ENCODE peak calls at places on chromosomes 2 and 18, in seven cellular contexts. B, F, N, I, K, V and U are unnamed samples.

GRCh38 chr2:189178726-189179606 is 595 bp downstream of the COL5A2 start:
- DNase-seq in B (no peak), F (peak), N (no peak), I (no peak), K (no peak), V (no peak), U (no peak)

GRCh38 chr2:8193686-8194615 is 487.9 kb upstream of the ID2 start:
- DNase-seq in B (no peak), F (no peak), N (no peak), I (no peak), K (no peak), V (peak), U (no peak)

GRCh38 chr18:58793361-58793760 is 71.3 kb upstream of the ZNF532 start:
- DNase-seq in B (no peak), F (peak), N (peak), I (no peak), K (no peak), V (no peak), U (no peak)

GRCh38 chr2:40734797-40735196 is 282.9 kb upstream of the SLC8A1 start:
- DNase-seq in B (no peak), F (peak), N (no peak), I (no peak), K (no peak), V (no peak), U (no peak)

GRCh38 chr2:146363731-146364130 is 1481.1 kb upstream of the ACVR2A start:
- DNase-seq in B (no peak), F (peak), N (no peak), I (no peak), K (no peak), V (no peak), U (no peak)

GRCh38 chr2:120398961-120399888 is 53.3 kb downstream of the INHBB start:
- DNase-seq in B (peak), F (no peak), N (no peak), I (no peak), K (peak), V (no peak), U (no peak)

GRCh38 chr2:46978696-46979095 is 63.1 kb upstream of the MCFD2 start:
- DNase-seq in B (no peak), F (no peak), N (no peak), I (peak), K (no peak), V (no peak), U (no peak)

GRCh38 chr2:136255648-136256461 is 137.9 kb upstream of the CXCR4 start:
- DNase-seq in B (no peak), F (no peak), N (no peak), I (no peak), K (no peak), V (no peak), U (no peak)

GRCh38 chr18:59554796-59555195 is 142.4 kb downstream of the CCBE1 start:
- DNase-seq in B (no peak), F (no peak), N (no peak), I (no peak), K (no peak), V (no peak), U (no peak)

GRCh38 chr2:15808980-15809379 is 131.4 kb upstream of the MYCN start:
- DNase-seq in B (no peak), F (no peak), N (no peak), I (no peak), K (no peak), V (no peak), U (no peak)

GRCh38 chr2:233100192-233100998 is 40.3 kb downstream of the INPP5D start:
- DNase-seq in B (no peak), F (no peak), N (no peak), I (peak), K (no peak), V (no peak), U (no peak)

GRCh38 chr2:60484080-60484737 is 69.2 kb downstream of the BCL11A start:
- DNase-seq in B (no peak), F (peak), N (no peak), I (no peak), K (no peak), V (no peak), U (no peak)

GRCh38 chr2:120867290-120868231 is 131.9 kb downstream of the GLI2 start:
- DNase-seq in B (peak), F (peak), N (peak), I (peak), K (no peak), V (no peak), U (peak)

GRCh38 chr2:187890690-187891089 is 336.5 kb upstream of the TFPI start:
- DNase-seq in B (no peak), F (no peak), N (no peak), I (no peak), K (no peak), V (no peak), U (no peak)

GRCh38 chr2:14454102-14454676 is 178.3 kb upstream of the LRATD1 start:
- DNase-seq in B (no peak), F (no peak), N (no peak), I (no peak), K (no peak), V (no peak), U (no peak)

GRCh38 chr18:52948878-52949444 is 609.0 kb downstream of the DCC start:
- DNase-seq in B (no peak), F (no peak), N (no peak), I (no peak), K (no peak), V (no peak), U (no peak)

GRCh38 chr2:105188343-105188742 is 53.2 kb upstream of the GPR45 start:
- DNase-seq in B (no peak), F (no peak), N (no peak), I (peak), K (no peak), V (no peak), U (no peak)

GRCh38 chr18:56651771-56652092 is 573 bp downstream of the WDR7 start:
- DNase-seq in B (no peak), F (no peak), N (no peak), I (no peak), K (no peak), V (no peak), U (no peak)

GRCh38 chr2:160407393-160408204 is 86.0 kb downstream of the RBMS1 start:
- DNase-seq in B (peak), F (peak), N (no peak), I (peak), K (no peak), V (peak), U (no peak)

GRCh38 chr2:133143649-133144048 is 424.6 kb downstream of the NCKAP5 start:
- DNase-seq in B (no peak), F (no peak), N (no peak), I (no peak), K (no peak), V (peak), U (no peak)

GRCh38 chr2:162475661-162476060 is 131.7 kb downstream of the GCA start:
- DNase-seq in B (no peak), F (no peak), N (no peak), I (no peak), K (no peak), V (peak), U (peak)

GRCh38 chr2:10717630-10718029 is 3.8 kb upstream of the ATP6V1C2 start:
- DNase-seq in B (peak), F (peak), N (peak), I (no peak), K (no peak), V (no peak), U (no peak)

GRCh38 chr2:238256594-238257104 is 16.8 kb upstream of the HES6 start:
- DNase-seq in B (peak), F (peak), N (peak), I (peak), K (peak), V (peak), U (no peak)

GRCh38 chr2:86800856-86801567 is 10.3 kb upstream of the CD8A start:
- DNase-seq in B (no peak), F (no peak), N (no peak), I (no peak), K (no peak), V (no peak), U (no peak)

GRCh38 chr2:108129636-108130035 is 110.1 kb upstream of the SULT1C3 start:
- DNase-seq in B (no peak), F (no peak), N (no peak), I (no peak), K (no peak), V (no peak), U (no peak)

GRCh38 chr2:133434962-133435668 is 133.1 kb downstream of the NCKAP5 start:
- DNase-seq in B (no peak), F (peak), N (peak), I (no peak), K (no peak), V (peak), U (peak)

GRCh38 chr2:156445311-156446218 is 9.4 kb downstream of the GPD2 start:
- DNase-seq in B (no peak), F (peak), N (peak), I (no peak), K (no peak), V (no peak), U (peak)

GRCh38 chr18:52326001-52326400 is 14.0 kb upstream of the DCC start:
- DNase-seq in B (no peak), F (no peak), N (no peak), I (no peak), K (no peak), V (peak), U (no peak)

GRCh38 chr2:157876771-157877108 is 610 bp upstream of the ACVR1 start:
- DNase-seq in B (no peak), F (no peak), N (no peak), I (no peak), K (no peak), V (no peak), U (no peak)

GRCh38 chr2:239806276-239806675 is 218.9 kb downstream of the NDUFA10 start:
- DNase-seq in B (no peak), F (no peak), N (no peak), I (no peak), K (no peak), V (no peak), U (no peak)

GRCh38 chr2:158715352-158715751 is 79.8 kb upstream of the DAPL1 start:
- DNase-seq in B (no peak), F (no peak), N (no peak), I (no peak), K (no peak), V (no peak), U (no peak)